ENCODE peak calls at places on chromosomes 5 and 9, in four cellular contexts. One of them, this sample, is unnamed.

GRCh38 chr9:25025686-25026085 is 480.0 kb upstream of the IZUMO3 start:
- DNase-seq in stomach: no peak
- DNase-seq in sigmoid colon: no peak
- DNase-seq in endothelial cell of umbilical vein: no peak
- DNase-seq in this sample: no peak

GRCh38 chr5:59367791-59368394 is 525.6 kb downstream of the PDE4D start:
- DNase-seq in stomach: peak; percentile 67
- DNase-seq in endothelial cell of umbilical vein: peak; percentile 75
- DNase-seq in sigmoid colon: peak; percentile 75
- DNase-seq in this sample: no peak

GRCh38 chr5:176425138-176425537 is 8.8 kb upstream of the CLTB start:
- DNase-seq in endothelial cell of umbilical vein: peak; percentile 22
- DNase-seq in sigmoid colon: no peak
- DNase-seq in stomach: no peak
- DNase-seq in this sample: no peak

GRCh38 chr5:181092428-181092827 is 38.5 kb downstream of the OR2V1 start:
- DNase-seq in endothelial cell of umbilical vein: no peak
- DNase-seq in stomach: no peak
- DNase-seq in sigmoid colon: no peak
- DNase-seq in this sample: no peak

GRCh38 chr9:127555830-127556820 is 56.0 kb upstream of the STXBP1 start:
- DNase-seq in endothelial cell of umbilical vein: peak; percentile 93
- DNase-seq in stomach: peak; percentile 70
- DNase-seq in sigmoid colon: peak; percentile 89
- DNase-seq in this sample: peak; percentile 87

GRCh38 chr5:172361566-172362238 is 78.1 kb upstream of the UBTD2 start:
- DNase-seq in endothelial cell of umbilical vein: peak; percentile 40
- DNase-seq in stomach: no peak
- DNase-seq in sigmoid colon: no peak
- DNase-seq in this sample: peak; percentile 79

GRCh38 chr9:126588491-126589168 is 25.1 kb upstream of the LMX1B start:
- DNase-seq in stomach: no peak
- DNase-seq in sigmoid colon: no peak
- DNase-seq in endothelial cell of umbilical vein: no peak
- DNase-seq in this sample: no peak

GRCh38 chr5:61840354-61840753 is 465.7 kb upstream of the KIF2A start:
- DNase-seq in sigmoid colon: no peak
- DNase-seq in stomach: no peak
- DNase-seq in endothelial cell of umbilical vein: no peak
- DNase-seq in this sample: no peak

GRCh38 chr5:75951158-75951557 is 132.0 kb upstream of the SV2C start:
- DNase-seq in stomach: no peak
- DNase-seq in sigmoid colon: no peak
- DNase-seq in endothelial cell of umbilical vein: no peak
- DNase-seq in this sample: no peak

GRCh38 chr9:113233146-113233545 is 11.8 kb downstream of the SLC31A1 start:
- DNase-seq in endothelial cell of umbilical vein: peak; percentile 83
- DNase-seq in stomach: no peak
- DNase-seq in sigmoid colon: no peak
- DNase-seq in this sample: peak; percentile 36

GRCh38 chr5:24905123-24905522 is 260.3 kb upstream of the CDH10 start:
- DNase-seq in sigmoid colon: no peak
- DNase-seq in stomach: no peak
- DNase-seq in endothelial cell of umbilical vein: no peak
- DNase-seq in this sample: peak; percentile 90

GRCh38 chr9:36399980-36400331 is at the start of gene RNF38:
- DNase-seq in endothelial cell of umbilical vein: no peak
- DNase-seq in stomach: no peak
- DNase-seq in sigmoid colon: no peak
- DNase-seq in this sample: no peak

GRCh38 chr5:164651544-164651943 is 1146.1 kb downstream of the MAT2B start:
- DNase-seq in stomach: no peak
- DNase-seq in endothelial cell of umbilical vein: no peak
- DNase-seq in sigmoid colon: no peak
- DNase-seq in this sample: no peak

GRCh38 chr9:2621678-2622360 is at the start of gene VLDLR:
- DNase-seq in endothelial cell of umbilical vein: peak; percentile 24
- DNase-seq in sigmoid colon: peak; percentile 66
- DNase-seq in stomach: peak; percentile 61
- DNase-seq in this sample: peak; percentile 35

GRCh38 chr9:105191508-105192118 is 52.8 kb upstream of the SLC44A1 start:
- DNase-seq in sigmoid colon: no peak
- DNase-seq in endothelial cell of umbilical vein: no peak
- DNase-seq in stomach: no peak
- DNase-seq in this sample: peak; percentile 87

GRCh38 chr5:74667396-74667795 is 17.6 kb upstream of the HEXB start:
- DNase-seq in endothelial cell of umbilical vein: no peak
- DNase-seq in stomach: no peak
- DNase-seq in sigmoid colon: no peak
- DNase-seq in this sample: no peak

GRCh38 chr9:92438900-92439526 is 14.7 kb upstream of the OMD start:
- DNase-seq in sigmoid colon: no peak
- DNase-seq in stomach: no peak
- DNase-seq in endothelial cell of umbilical vein: peak; percentile 38
- DNase-seq in this sample: no peak

GRCh38 chr9:7089794-7090193 is 332.0 kb downstream of the KDM4C start:
- DNase-seq in sigmoid colon: no peak
- DNase-seq in endothelial cell of umbilical vein: no peak
- DNase-seq in stomach: no peak
- DNase-seq in this sample: no peak

GRCh38 chr5:137310051-137310730 is 188.9 kb downstream of the SPOCK1 start:
- DNase-seq in endothelial cell of umbilical vein: peak; percentile 81
- DNase-seq in sigmoid colon: no peak
- DNase-seq in stomach: no peak
- DNase-seq in this sample: no peak

GRCh38 chr9:134656334-134657034 is 14.9 kb downstream of the COL5A1 start:
- DNase-seq in sigmoid colon: peak; percentile 37
- DNase-seq in stomach: no peak
- DNase-seq in endothelial cell of umbilical vein: no peak
- DNase-seq in this sample: no peak

GRCh38 chr9:30932226-30932625 is 1452.2 kb upstream of the ACO1 start:
- DNase-seq in sigmoid colon: no peak
- DNase-seq in stomach: no peak
- DNase-seq in endothelial cell of umbilical vein: no peak
- DNase-seq in this sample: no peak

GRCh38 chr5:112196574-112196973 is 222.5 kb downstream of the EPB41L4A start:
- DNase-seq in endothelial cell of umbilical vein: no peak
- DNase-seq in stomach: no peak
- DNase-seq in sigmoid colon: no peak
- DNase-seq in this sample: no peak

GRCh38 chr5:33195431-33196128 is 245.2 kb upstream of the TARS1 start:
- DNase-seq in sigmoid colon: no peak
- DNase-seq in endothelial cell of umbilical vein: peak; percentile 27
- DNase-seq in stomach: no peak
- DNase-seq in this sample: no peak

GRCh38 chr9:33129251-33129885 is 37.8 kb downstream of the B4GALT1 start:
- DNase-seq in sigmoid colon: peak; percentile 49
- DNase-seq in endothelial cell of umbilical vein: no peak
- DNase-seq in stomach: no peak
- DNase-seq in this sample: no peak

GRCh38 chr5:121049971-121050370 is 585.9 kb downstream of the PRR16 start:
- DNase-seq in stomach: no peak
- DNase-seq in sigmoid colon: no peak
- DNase-seq in endothelial cell of umbilical vein: no peak
- DNase-seq in this sample: no peak

GRCh38 chr9:117232266-117232665 is 182.6 kb downstream of the ASTN2 start:
- DNase-seq in sigmoid colon: no peak
- DNase-seq in endothelial cell of umbilical vein: no peak
- DNase-seq in stomach: no peak
- DNase-seq in this sample: no peak

GRCh38 chr5:133664422-133664821 is 52.1 kb upstream of the FSTL4 start:
- DNase-seq in stomach: no peak
- DNase-seq in sigmoid colon: no peak
- DNase-seq in endothelial cell of umbilical vein: no peak
- DNase-seq in this sample: no peak

GRCh38 chr5:124583469-124584350 is 162.7 kb downstream of the ZNF608 start:
- DNase-seq in sigmoid colon: no peak
- DNase-seq in stomach: no peak
- DNase-seq in endothelial cell of umbilical vein: peak; percentile 62
- DNase-seq in this sample: no peak

GRCh38 chr9:77020438-77021264 is 1.2 kb downstream of the FOXB2 start:
- DNase-seq in stomach: no peak
- DNase-seq in endothelial cell of umbilical vein: no peak
- DNase-seq in sigmoid colon: no peak
- DNase-seq in this sample: no peak

DNA sequence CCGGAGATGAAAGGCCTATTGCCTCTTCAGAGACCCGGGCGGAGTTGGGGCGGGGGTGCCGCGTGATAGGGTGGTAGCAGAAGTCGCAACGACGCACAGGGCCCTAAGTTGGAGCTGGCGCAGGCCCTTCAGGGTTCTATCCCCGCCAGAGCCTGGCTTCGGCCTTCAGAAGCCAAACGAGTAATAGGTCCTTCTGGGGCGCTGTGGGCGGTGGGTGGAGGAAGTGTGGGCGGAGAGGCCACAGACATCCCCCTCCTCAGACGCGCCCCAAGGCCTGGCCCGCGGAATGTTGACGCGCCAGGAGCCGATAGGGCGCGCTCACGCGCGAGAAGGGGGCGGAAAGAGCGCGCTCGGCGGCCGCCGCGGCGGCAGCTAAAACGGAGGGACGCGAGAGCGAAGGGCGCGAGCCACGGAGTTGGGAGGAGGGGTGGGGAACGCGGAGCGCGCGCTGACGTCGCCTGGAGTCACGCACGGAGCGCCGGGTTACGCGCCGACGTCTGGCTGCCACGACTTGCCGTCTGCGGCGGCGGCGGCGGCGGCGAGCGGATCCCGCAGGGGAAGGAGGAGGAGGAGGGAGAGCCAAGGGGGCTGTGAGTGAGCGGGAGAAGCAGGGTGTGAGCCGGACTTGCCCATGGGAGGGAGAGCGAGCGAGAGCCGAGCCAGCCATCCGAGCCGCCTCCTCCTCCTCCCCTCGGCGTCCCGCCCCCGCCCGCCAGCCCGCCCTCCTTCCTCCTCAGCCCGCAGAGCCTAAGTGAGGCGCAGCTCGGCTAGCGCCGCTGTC is 6.4 kb upstream of the PURA start:
- DNase-seq in stomach: peak; percentile 94
- DNase-seq in endothelial cell of umbilical vein: peak; percentile 94
- DNase-seq in sigmoid colon: peak; percentile 96
- DNase-seq in this sample: peak; percentile 83
- TF ChIP-seq POLR2AphosphoS5 in stomach: peak; percentile 86
- TF ChIP-seq POLR2AphosphoS5 in endothelial cell of umbilical vein: peak; percentile 95
- TF ChIP-seq POLR2AphosphoS5 in sigmoid colon: peak; percentile 91
- TF ChIP-seq POLR2AphosphoS5 in this sample: peak; percentile 49

DNA sequence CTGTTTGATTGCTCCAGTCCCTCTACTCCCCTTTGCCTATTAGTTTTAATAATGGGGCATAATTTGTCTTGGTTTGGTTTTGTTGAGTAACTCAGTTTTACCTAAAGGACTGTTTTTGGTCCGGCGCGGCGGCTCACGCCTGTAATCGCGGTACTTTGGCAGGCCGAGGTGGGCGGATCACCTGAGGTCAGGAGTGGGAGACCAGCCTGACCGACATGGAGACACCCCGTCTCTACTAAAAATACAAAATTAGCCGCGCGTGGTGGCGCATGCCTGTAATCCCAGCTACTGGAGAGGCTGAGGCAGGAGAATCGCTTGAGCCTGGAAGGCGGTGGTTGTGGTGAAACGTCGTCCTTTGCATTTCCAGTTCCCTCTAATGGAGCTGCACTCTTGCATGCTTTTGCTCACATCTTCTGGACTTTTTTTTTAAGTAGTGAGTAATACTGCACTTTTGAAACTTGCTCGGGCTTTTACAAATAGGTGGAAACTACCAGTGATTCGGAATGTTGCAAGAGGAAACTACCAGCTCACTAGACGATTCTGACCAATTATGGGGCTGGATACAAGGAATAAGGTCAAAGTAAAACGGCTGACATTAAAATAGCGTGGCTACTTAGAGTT is 721 bp upstream of the MAML1 start:
- DNase-seq in stomach: no peak
- DNase-seq in sigmoid colon: peak; percentile 69
- DNase-seq in endothelial cell of umbilical vein: no peak
- DNase-seq in this sample: peak; percentile 73
- H3K4me3 ChIP-seq in stomach: peak overlapping the region; percentile 92
- H3K4me3 ChIP-seq in sigmoid colon: peak overlapping the region; percentile 91
- H3K4me3 ChIP-seq in endothelial cell of umbilical vein: peak overlapping the region; percentile 42
- H3K4me3 ChIP-seq in this sample: peak overlapping the region; percentile 16

GRCh38 chr5:154503698-154504039 is 25.6 kb upstream of the HAND1 start:
- DNase-seq in stomach: no peak
- DNase-seq in endothelial cell of umbilical vein: no peak
- DNase-seq in sigmoid colon: peak; percentile 12
- DNase-seq in this sample: no peak

GRCh38 chr5:154506049-154506715 is 28.2 kb upstream of the HAND1 start:
- DNase-seq in stomach: no peak
- DNase-seq in endothelial cell of umbilical vein: no peak
- DNase-seq in sigmoid colon: peak; percentile 46
- DNase-seq in this sample: no peak

GRCh38 chr5:154506716-154507080 is 28.7 kb upstream of the HAND1 start:
- DNase-seq in endothelial cell of umbilical vein: no peak
- DNase-seq in stomach: no peak
- DNase-seq in sigmoid colon: no peak
- DNase-seq in this sample: no peak

GRCh38 chr5:154508114-154508513 is 30.1 kb upstream of the HAND1 start:
- DNase-seq in endothelial cell of umbilical vein: no peak
- DNase-seq in stomach: no peak
- DNase-seq in sigmoid colon: peak; percentile 4
- DNase-seq in this sample: no peak

GRCh38 chr5:154505567-154505966 is 27.5 kb upstream of the HAND1 start:
- DNase-seq in endothelial cell of umbilical vein: no peak
- DNase-seq in sigmoid colon: peak; percentile 65
- DNase-seq in stomach: no peak
- DNase-seq in this sample: no peak
- TF ChIP-seq POLR2AphosphoS5 in endothelial cell of umbilical vein: no peak
- TF ChIP-seq POLR2AphosphoS5 in sigmoid colon: no peak
- TF ChIP-seq POLR2AphosphoS5 in stomach: no peak
- TF ChIP-seq POLR2AphosphoS5 in this sample: no peak

DNA sequence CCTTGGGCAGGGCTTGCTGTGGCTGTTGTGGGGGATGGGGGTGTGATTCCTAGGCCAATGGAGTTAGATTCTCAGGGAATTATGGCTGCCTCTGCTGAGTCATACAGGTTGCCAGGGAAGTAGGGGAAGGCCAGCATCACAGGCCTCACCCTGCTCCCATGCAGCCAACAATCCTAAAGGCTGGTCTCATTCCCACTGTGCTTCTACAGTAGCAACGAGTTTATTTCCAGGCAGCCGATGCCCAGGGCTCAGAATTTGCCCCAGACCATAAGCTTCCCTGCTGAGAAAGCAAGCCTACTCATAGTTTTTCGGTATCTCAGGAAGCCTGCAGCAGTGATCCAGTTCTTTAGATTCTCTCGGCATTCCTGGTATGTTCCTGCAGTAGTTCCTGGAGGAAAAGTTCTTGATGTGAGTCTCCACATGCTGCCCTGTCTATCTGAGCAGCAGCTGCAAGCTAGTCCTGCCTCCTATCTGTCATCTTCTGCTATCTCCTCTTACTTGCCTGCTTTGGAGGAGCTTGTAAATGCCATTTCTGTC is 59.3 kb upstream of the SELENOP start:
- DNase-seq in sigmoid colon: no peak
- DNase-seq in stomach: no peak
- DNase-seq in endothelial cell of umbilical vein: no peak
- DNase-seq in this sample: no peak
- H3K4me3 ChIP-seq in sigmoid colon: no peak overlapping the region
- H3K4me3 ChIP-seq in stomach: no peak overlapping the region
- H3K4me3 ChIP-seq in endothelial cell of umbilical vein: no peak overlapping the region
- H3K4me3 ChIP-seq in this sample: no peak overlapping the region

GRCh38 chr5:88713818-88714217 is 169.2 kb downstream of the MEF2C start:
- DNase-seq in stomach: no peak
- DNase-seq in endothelial cell of umbilical vein: no peak
- DNase-seq in sigmoid colon: no peak
- DNase-seq in this sample: no peak
- TF ChIP-seq POLR2AphosphoS5 in stomach: no peak
- TF ChIP-seq POLR2AphosphoS5 in endothelial cell of umbilical vein: no peak
- TF ChIP-seq POLR2AphosphoS5 in sigmoid colon: no peak
- TF ChIP-seq POLR2AphosphoS5 in this sample: no peak

GRCh38 chr5:71751422-71751821 is 32.3 kb downstream of the CARTPT start:
- DNase-seq in sigmoid colon: no peak
- DNase-seq in stomach: no peak
- DNase-seq in endothelial cell of umbilical vein: no peak
- DNase-seq in this sample: no peak
- H3K4me3 ChIP-seq in sigmoid colon: no peak overlapping the region
- H3K4me3 ChIP-seq in stomach: no peak overlapping the region
- H3K4me3 ChIP-seq in endothelial cell of umbilical vein: no peak overlapping the region
- H3K4me3 ChIP-seq in this sample: no peak overlapping the region

This sample was measured in HL-60.